ENCODE peak calls at places on chromosomes 12 and 14, in four cellular contexts. J, Q, N and X are unnamed samples.

GRCh38 chr12:87120440-87120839 is 864.2 kb upstream of the MGAT4C start:
- DNase-seq in J (no peak), Q (no peak), N (no peak), X (no peak)

GRCh38 chr14:41419709-41420108 is 187.0 kb upstream of the LRFN5 start:
- DNase-seq in J (no peak), Q (no peak), N (no peak), X (no peak)

GRCh38 chr12:40819427-40820108 is 127.3 kb downstream of the CNTN1 start:
- DNase-seq in J (no peak), Q (no peak), N (no peak), X (no peak)

GRCh38 chr12:114829833-114830232 is 145.9 kb upstream of the TBX3 start:
- DNase-seq in J (no peak), Q (no peak), N (no peak), X (no peak)

GRCh38 chr12:62860501-62861156 is 74.3 kb downstream of the PPM1H start:
- DNase-seq in J (no peak), Q (no peak), N (no peak), X (no peak)

GRCh38 chr12:5022465-5023061 is 21.1 kb upstream of the KCNA5 start:
- DNase-seq in J (peak), Q (peak), N (no peak), X (no peak)

GRCh38 chr14:75274899-75275569 is 3.6 kb upstream of the FOS start:
- DNase-seq in J (no peak), Q (no peak), N (peak), X (no peak)

GRCh38 chr14:60931206-60931605 is 49.7 kb downstream of the TRMT5 start:
- DNase-seq in J (no peak), Q (no peak), N (no peak), X (no peak)

GRCh38 chr14:25411933-25412757 is 362.2 kb upstream of the STXBP6 start:
- DNase-seq in J (no peak), Q (no peak), N (no peak), X (no peak)

GRCh38 chr12:88490425-88490824 is 89.8 kb downstream of the KITLG start:
- DNase-seq in J (no peak), Q (no peak), N (no peak), X (no peak)

GRCh38 chr12:69501154-69501895 is 31.1 kb downstream of the FRS2 start:
- DNase-seq in J (peak), Q (no peak), N (no peak), X (no peak)

GRCh38 chr14:46322076-46322475 is 329.5 kb downstream of the RPL10L start:
- DNase-seq in J (no peak), Q (no peak), N (no peak), X (no peak)

GRCh38 chr12:40573024-40573423 is 119.2 kb upstream of the CNTN1 start:
- DNase-seq in J (no peak), Q (no peak), N (no peak), X (no peak)

GRCh38 chr12:92108651-92109050 is 37.0 kb downstream of the BTG1 start:
- DNase-seq in J (peak), Q (peak), N (no peak), X (no peak)

GRCh38 chr12:34400423-34400881 is 378.2 kb downstream of the ALG10 start:
- DNase-seq in J (no peak), Q (no peak), N (no peak), X (peak)

GRCh38 chr12:47967461-47968430 is 4.3 kb downstream of the TMEM106C start:
- DNase-seq in J (no peak), Q (no peak), N (no peak), X (no peak)